ENCODE peak calls at places on chromosomes 2 and 18, in eight cellular contexts. T is fibroblast of lung, E is Peyer's patch, L is tibial artery, W is mammary epithelial cell, Y is Panc1, S is kidney, A is K562. D is an unnamed sample. For H3K9me3, the result is how much of the 10 kb centered on the place peaks cover.

GRCh38 chr2:45857848-45858520 is 206.5 kb downstream of the PRKCE start:
- DNase-seq in S (no peak), T (no peak), Y (no peak), L (no peak), E (no peak), A (no peak), W (no peak), D (no peak)

GRCh38 chr2:119222213-119222612 is 1.4 kb upstream of the STEAP3 start:
- DNase-seq in T (no peak), A (no peak), W (no peak), S (no peak), E (no peak), Y (no peak), L (no peak), D (no peak)

GRCh38 chr18:35041752-35042379 is 653 bp downstream of the MAPRE2 start:
- DNase-seq in Y (no peak), T (peak), L (no peak), S (no peak), W (peak), E (no peak), A (peak), D (peak)

GRCh38 chr18:4351005-4351404 is 104.1 kb downstream of the DLGAP1 start:
- DNase-seq in W (no peak), A (no peak), S (no peak), E (no peak), L (no peak), T (no peak), Y (no peak), D (no peak)

GRCh38 chr18:48139427-48140347 is 209.2 kb upstream of the SMAD2 start:
- DNase-seq in T (no peak), A (no peak), L (no peak), W (no peak), E (peak), S (peak), Y (no peak), D (peak)

GRCh38 chr2:127864877-127865276 is 6.9 kb upstream of the POLR2D start:
- DNase-seq in A (peak), L (no peak), T (no peak), E (peak), S (no peak), Y (no peak), W (no peak), D (no peak)

GRCh38 chr18:61949946-61950345 is 57.1 kb upstream of the RNF152 start:
- DNase-seq in S (no peak), E (no peak), W (peak), T (peak), L (no peak), Y (no peak), A (no peak), D (no peak)

GRCh38 chr2:237473474-237474453 is 13.3 kb upstream of the MLPH start:
- DNase-seq in T (peak), A (no peak), L (no peak), E (no peak), W (peak), Y (no peak), S (no peak), D (no peak)

GRCh38 chr2:42566837-42567251 is 1.6 kb upstream of the MTA3 start:
- DNase-seq in T (peak), L (no peak), A (no peak), E (no peak), S (no peak), W (peak), Y (no peak), D (no peak)

GRCh38 chr2:8863331-8863953 is 26.0 kb upstream of the KIDINS220 start:
- DNase-seq in W (no peak), E (no peak), T (no peak), A (no peak), S (no peak), L (no peak), Y (no peak), D (no peak)

GRCh38 chr18:74282359-74283254 is 9.2 kb downstream of the CYB5A start:
- DNase-seq in Y (no peak), T (no peak), S (no peak), E (no peak), L (no peak), W (no peak), A (no peak), D (no peak)

GRCh38 chr18:28267878-28268625 is 91.1 kb upstream of the CDH2 start:
- DNase-seq in W (peak), A (no peak), E (no peak), L (no peak), S (no peak), Y (no peak), T (peak), D (peak)

GRCh38 chr2:176160251-176161040 is 3.3 kb downstream of the HOXD3 start:
- DNase-seq in A (no peak), E (peak), S (peak), W (no peak), T (peak), L (no peak), Y (no peak), D (no peak)

GRCh38 chr2:45353879-45354278 is 257.2 kb downstream of the SRBD1 start:
- DNase-seq in L (no peak), E (no peak), W (peak), Y (peak), S (no peak), A (no peak), T (peak), D (no peak)

GRCh38 chr18:52764271-52764670 is 424.3 kb downstream of the DCC start:
- DNase-seq in W (no peak), E (no peak), A (no peak), Y (no peak), T (no peak), S (no peak), L (no peak), D (no peak)

GRCh38 chr2:192298664-192299063 is 103.9 kb upstream of the TMEFF2 start:
- DNase-seq in S (no peak), W (no peak), E (no peak), T (peak), L (no peak), A (no peak), Y (no peak), D (no peak)

GRCh38 chr2:190636362-190636761 is 12.5 kb upstream of the NAB1 start:
- DNase-seq in T (peak), W (peak), E (no peak), L (no peak), Y (no peak), S (no peak), A (no peak), D (peak)

GRCh38 chr2:152624805-152625204 is 92.5 kb downstream of the PRPF40A start:
- DNase-seq in E (no peak), T (peak), W (no peak), Y (no peak), S (no peak), L (no peak), A (no peak), D (no peak)

GRCh38 chr18:48544116-48544515 is 5.3 kb downstream of the CTIF start:
- DNase-seq in E (no peak), W (no peak), S (no peak), A (no peak), L (no peak), Y (no peak), T (no peak), D (no peak)

GRCh38 chr2:74862268-74862964 is 28.5 kb downstream of the HK2 start:
- DNase-seq in W (no peak), S (no peak), A (peak), T (no peak), Y (no peak), E (peak), L (no peak), D (no peak)

GRCh38 chr2:218289639-218290315 is 2.5 kb downstream of the TMBIM1 start:
- DNase-seq in Y (no peak), W (peak), T (peak), E (no peak), L (peak), A (peak), S (no peak), D (peak)

GRCh38 chr2:234725528-234726264 is 226.1 kb upstream of the SH3BP4 start:
- DNase-seq in E (no peak), S (no peak), L (no peak), Y (no peak), A (no peak), W (peak), T (peak), D (no peak)

GRCh38 chr2:240962371-240963064 is 35.9 kb upstream of the SNED1 start:
- DNase-seq in L (peak), W (no peak), T (no peak), A (no peak), Y (no peak), S (peak), E (peak), D (no peak)

GRCh38 chr2:174485763-174486613 is 841 bp downstream of the GPR155 start:
- DNase-seq in L (no peak), T (peak), E (peak), S (no peak), W (peak), A (peak), Y (no peak), D (peak)

GRCh38 chr2:156486175-156486574 is 50.0 kb downstream of the GPD2 start:
- DNase-seq in E (no peak), T (peak), L (no peak), S (no peak), A (no peak), W (peak), Y (no peak), D (no peak)

GRCh38 chr2:21203976-21204375 is 80.2 kb downstream of the TDRD15 start:
- DNase-seq in W (no peak), L (no peak), Y (no peak), A (no peak), S (no peak), E (no peak), T (no peak), D (no peak)

GRCh38 chr2:165927353-165927752 is 26.2 kb downstream of the TTC21B start:
- DNase-seq in Y (no peak), S (no peak), A (no peak), W (no peak), L (no peak), T (peak), E (no peak), D (no peak)

GRCh38 chr18:415627-416612 is 84.6 kb downstream of the COLEC12 start:
- DNase-seq in L (no peak), Y (no peak), S (no peak), A (no peak), T (peak), E (no peak), W (peak), D (no peak)

GRCh38 chr2:468631-469310 is 180.9 kb upstream of the ALKAL2 start:
- DNase-seq in A (no peak), Y (no peak), W (no peak), E (no peak), L (no peak), T (no peak), S (no peak), D (no peak)

GRCh38 chr2:83142934-83143333 is 1316.1 kb downstream of the SUCLG1 start:
- DNase-seq in S (no peak), T (no peak), W (no peak), E (no peak), Y (no peak), A (no peak), L (no peak), D (no peak)
- H3K9me3 ChIP-seq in S (under half), T (under half), W (under half), E (under half), Y (under half), A (under half), L (under half), D (under half)

DNA sequence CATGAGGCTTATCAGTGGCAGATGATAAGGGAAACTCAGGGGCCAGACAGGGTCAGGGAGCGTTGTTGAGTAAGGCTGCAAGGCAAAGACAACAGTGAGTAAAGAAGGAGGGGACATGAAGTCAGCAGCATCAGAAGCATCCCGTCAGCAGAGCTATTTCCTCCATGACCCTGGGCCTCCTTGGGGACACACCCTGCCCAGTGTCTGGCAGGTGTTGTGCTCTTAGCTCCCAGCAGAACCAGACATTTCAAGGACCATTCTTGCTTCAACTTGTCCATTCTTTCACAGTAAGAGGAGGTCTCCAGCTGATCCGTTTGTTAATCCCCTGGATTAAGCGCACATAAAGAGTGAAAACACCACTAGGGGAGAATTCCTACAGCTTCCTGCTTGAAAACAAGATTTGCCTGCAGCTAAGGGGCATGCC is 88.7 kb upstream of the MEIS1 start:
- DNase-seq in Y (no peak), S (no peak), E (no peak), W (no peak), T (no peak), A (no peak), L (no peak), D (no peak)
- H3K9me3 ChIP-seq in Y (under half), S (under half), E (under half), W (under half), T (under half), A (under half), L (under half), D (under half)

GRCh38 chr2:204791230-204791629 is 246.0 kb downstream of the PARD3B start:
- DNase-seq in T (peak), A (no peak), W (no peak), L (no peak), S (no peak), Y (no peak), E (no peak), D (no peak)
- H3K9me3 ChIP-seq in T (under half), A (under half), W (under half), L (under half), S (under half), Y (under half), E (under half), D (under half)

DNA sequence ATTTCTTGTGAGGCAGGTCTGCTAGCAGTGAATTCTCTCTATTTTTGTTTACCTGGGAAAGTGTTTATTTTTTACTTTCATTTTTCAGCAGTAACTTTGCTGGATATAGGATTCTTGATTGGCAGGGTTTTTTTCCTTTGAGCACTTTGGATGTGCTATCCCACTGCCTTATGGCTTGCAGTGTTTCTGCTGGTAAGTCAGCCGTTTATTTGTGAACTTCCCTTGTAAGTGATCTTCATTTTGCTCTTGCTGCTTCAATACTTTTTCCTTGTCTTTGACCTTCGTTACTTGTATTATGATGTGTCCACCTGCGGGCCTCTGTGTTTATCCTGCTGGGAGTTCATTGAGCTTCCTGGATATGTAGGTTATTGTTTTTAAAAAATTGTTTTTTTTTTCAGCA is 54.7 kb downstream of the SLC66A2 start:
- DNase-seq in A (no peak), S (no peak), L (no peak), W (no peak), E (no peak), Y (no peak), T (no peak), D (no peak)
- H3K9me3 ChIP-seq in A (under half), S (under half), L (under half), W (half or more), E (under half), Y (under half), T (under half), D (under half)

DNA sequence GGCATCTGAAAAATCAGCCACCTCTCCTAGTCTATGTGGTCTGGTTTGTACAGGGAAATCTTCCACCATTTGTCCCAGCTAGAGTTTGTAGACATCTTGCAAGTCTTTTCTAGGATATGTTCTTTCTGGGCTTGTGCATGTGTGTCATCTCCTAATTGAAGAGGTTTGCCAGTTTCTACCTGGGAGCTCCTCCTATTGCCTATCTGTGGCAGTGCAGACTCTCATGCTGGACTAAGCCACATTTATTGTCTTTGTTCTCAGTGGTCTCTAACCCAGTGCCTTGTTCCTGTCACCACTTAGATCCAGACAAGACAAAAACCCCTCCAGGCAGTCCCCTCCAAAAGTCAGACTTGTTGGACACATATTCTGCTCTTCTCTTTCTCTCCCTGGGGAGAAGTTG is 72.0 kb upstream of the MRPS9 start:
- DNase-seq in T (no peak), A (no peak), W (no peak), E (no peak), S (no peak), L (no peak), Y (no peak), D (no peak)
- H3K9me3 ChIP-seq in T (under half), A (under half), W (under half), E (under half), S (under half), L (under half), Y (under half), D (under half)

DNA sequence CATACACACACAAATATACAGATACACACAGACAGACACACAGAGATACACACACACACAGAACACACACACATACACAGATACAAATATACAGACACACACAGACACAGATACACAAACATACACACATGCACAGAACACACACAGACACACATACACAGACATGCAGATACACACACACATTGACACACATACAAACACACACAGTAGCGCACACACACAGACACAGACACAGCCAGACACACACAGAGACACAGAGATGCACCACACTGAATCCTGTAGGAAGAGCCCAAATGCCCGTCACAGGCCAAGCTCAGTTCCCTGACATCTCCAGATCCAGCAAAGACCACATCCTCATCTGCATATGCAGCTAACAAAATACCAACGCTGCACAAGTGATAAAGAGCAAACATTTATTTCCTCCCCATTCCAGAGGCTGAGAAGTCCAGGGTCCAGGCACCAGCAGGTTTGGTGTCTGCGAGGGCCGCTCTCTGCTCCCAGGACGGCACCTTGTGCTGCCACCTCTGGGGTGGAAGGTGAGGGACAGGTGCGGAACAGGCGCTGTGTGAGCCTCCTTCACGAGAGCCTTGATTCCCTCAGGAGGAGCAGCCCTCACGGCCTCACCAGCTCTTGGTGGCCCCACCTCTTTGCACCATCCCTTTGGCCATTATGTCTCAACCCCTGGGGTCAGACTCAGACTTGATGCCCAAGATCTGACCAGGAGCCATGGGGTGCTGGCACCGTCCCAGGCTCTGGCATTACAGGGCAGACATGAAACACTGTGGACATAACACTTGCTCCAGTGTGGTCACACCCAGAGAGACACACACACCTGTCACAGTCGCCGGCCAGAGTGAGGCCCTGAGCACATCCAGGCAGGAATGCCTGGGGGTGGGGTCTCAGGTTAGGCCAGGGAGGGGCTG is 108.7 kb downstream of the NDUFA10 start:
- DNase-seq in W (no peak), Y (no peak), L (peak), T (no peak), A (no peak), S (peak), E (peak), D (no peak)
- H3K9me3 ChIP-seq in W (under half), Y (under half), L (under half), T (under half), A (under half), S (under half), E (under half), D (under half)

DNA sequence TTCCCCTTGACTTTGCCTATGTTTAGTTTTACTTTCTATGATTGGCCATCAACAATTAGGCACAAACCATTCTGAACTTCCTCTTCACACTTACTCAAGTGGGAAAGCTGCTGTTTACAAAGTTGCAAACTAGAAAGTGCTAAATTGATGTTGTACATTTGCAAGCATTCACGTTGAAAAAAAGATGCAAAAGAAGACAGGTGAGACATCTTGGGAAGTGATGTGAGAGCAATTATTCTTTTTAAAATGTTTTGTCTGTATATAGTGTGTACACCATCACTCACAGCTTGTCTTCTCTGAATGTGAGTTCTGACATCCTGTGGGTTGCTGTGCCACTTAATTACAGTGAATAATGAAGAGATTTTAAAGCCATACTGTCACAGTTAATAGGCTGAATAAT is 874.1 kb upstream of the LRATD1 start:
- DNase-seq in Y (no peak), T (no peak), L (no peak), A (no peak), S (no peak), W (no peak), E (no peak), D (no peak)
- H3K9me3 ChIP-seq in Y (under half), T (under half), L (under half), A (under half), S (under half), W (under half), E (under half), D (under half)

D was measured in cardiac muscle cell.